ENCODE peak calls at places on chromosomes 5 and 9, in ten cellular contexts. One of them, this sample, is unnamed.

GRCh38 chr5:175517824-175518450 is 39.6 kb downstream of the SFXN1 start:
- DNase-seq in fibroblast of the conjunctiva: no peak
- DNase-seq in HT1080: peak
- DNase-seq in NCI-H1105 treated with DMSO at 0.1 percent for 48 hours: no peak
- DNase-seq in activated T-helper 1 cell treated with Interleukin-2 at 50 U/mL for 16 hours: peak
- DNase-seq in activated T-cell treated with anti-CD3 and anti-CD28 coated beads, Interleukin-2, amount 50 U/mL, for 72 hours: peak
- DNase-seq in foreskin fibroblast: no peak
- DNase-seq in AG09309: peak
- DNase-seq in T-cell: no peak
- DNase-seq in amygdala: no peak
- DNase-seq in this sample: peak

GRCh38 chr5:78560000-78560399 is 88.6 kb downstream of the LHFPL2 start:
- DNase-seq in HT1080: no peak
- DNase-seq in NCI-H1105 treated with DMSO at 0.1 percent for 48 hours: no peak
- DNase-seq in activated T-helper 1 cell treated with Interleukin-2 at 50 U/mL for 16 hours: no peak
- DNase-seq in T-cell: no peak
- DNase-seq in activated T-cell treated with anti-CD3 and anti-CD28 coated beads, Interleukin-2, amount 50 U/mL, for 72 hours: peak
- DNase-seq in foreskin fibroblast: no peak
- DNase-seq in fibroblast of the conjunctiva: no peak
- DNase-seq in amygdala: no peak
- DNase-seq in AG09309: no peak
- DNase-seq in this sample: no peak

GRCh38 chr9:110626109-110626829 is 42.3 kb upstream of the MUSK start:
- DNase-seq in AG09309: peak
- DNase-seq in NCI-H1105 treated with DMSO at 0.1 percent for 48 hours: no peak
- DNase-seq in amygdala: no peak
- DNase-seq in activated T-helper 1 cell treated with Interleukin-2 at 50 U/mL for 16 hours: no peak
- DNase-seq in HT1080: peak
- DNase-seq in foreskin fibroblast: peak
- DNase-seq in activated T-cell treated with anti-CD3 and anti-CD28 coated beads, Interleukin-2, amount 50 U/mL, for 72 hours: peak
- DNase-seq in T-cell: no peak
- DNase-seq in fibroblast of the conjunctiva: peak
- DNase-seq in this sample: peak

GRCh38 chr5:115333164-115333563 is 36.7 kb upstream of the CCDC112 start:
- DNase-seq in activated T-helper 1 cell treated with Interleukin-2 at 50 U/mL for 16 hours: no peak
- DNase-seq in NCI-H1105 treated with DMSO at 0.1 percent for 48 hours: no peak
- DNase-seq in amygdala: no peak
- DNase-seq in AG09309: no peak
- DNase-seq in foreskin fibroblast: peak
- DNase-seq in activated T-cell treated with anti-CD3 and anti-CD28 coated beads, Interleukin-2, amount 50 U/mL, for 72 hours: peak
- DNase-seq in fibroblast of the conjunctiva: no peak
- DNase-seq in T-cell: no peak
- DNase-seq in HT1080: peak
- DNase-seq in this sample: no peak

GRCh38 chr5:150624334-150625163 is 15.9 kb upstream of the SYNPO start:
- DNase-seq in AG09309: no peak
- DNase-seq in amygdala: no peak
- DNase-seq in foreskin fibroblast: peak
- DNase-seq in NCI-H1105 treated with DMSO at 0.1 percent for 48 hours: no peak
- DNase-seq in fibroblast of the conjunctiva: no peak
- DNase-seq in activated T-cell treated with anti-CD3 and anti-CD28 coated beads, Interleukin-2, amount 50 U/mL, for 72 hours: peak
- DNase-seq in HT1080: no peak
- DNase-seq in activated T-helper 1 cell treated with Interleukin-2 at 50 U/mL for 16 hours: peak
- DNase-seq in T-cell: peak
- DNase-seq in this sample: no peak

GRCh38 chr9:133514475-133515239 is 10.1 kb downstream of the MYMK start:
- DNase-seq in T-cell: no peak
- DNase-seq in AG09309: no peak
- DNase-seq in activated T-cell treated with anti-CD3 and anti-CD28 coated beads, Interleukin-2, amount 50 U/mL, for 72 hours: no peak
- DNase-seq in amygdala: peak
- DNase-seq in NCI-H1105 treated with DMSO at 0.1 percent for 48 hours: peak
- DNase-seq in foreskin fibroblast: no peak
- DNase-seq in activated T-helper 1 cell treated with Interleukin-2 at 50 U/mL for 16 hours: no peak
- DNase-seq in HT1080: no peak
- DNase-seq in fibroblast of the conjunctiva: no peak
- DNase-seq in this sample: no peak

GRCh38 chr9:112761912-112762651 is 11.5 kb downstream of the SNX30 start:
- DNase-seq in NCI-H1105 treated with DMSO at 0.1 percent for 48 hours: no peak
- DNase-seq in fibroblast of the conjunctiva: no peak
- DNase-seq in HT1080: no peak
- DNase-seq in foreskin fibroblast: peak
- DNase-seq in AG09309: no peak
- DNase-seq in T-cell: no peak
- DNase-seq in activated T-cell treated with anti-CD3 and anti-CD28 coated beads, Interleukin-2, amount 50 U/mL, for 72 hours: no peak
- DNase-seq in activated T-helper 1 cell treated with Interleukin-2 at 50 U/mL for 16 hours: no peak
- DNase-seq in amygdala: no peak
- DNase-seq in this sample: peak

GRCh38 chr9:129489838-129490582 is 130.9 kb downstream of the C9orf50 start:
- DNase-seq in NCI-H1105 treated with DMSO at 0.1 percent for 48 hours: no peak
- DNase-seq in fibroblast of the conjunctiva: no peak
- DNase-seq in foreskin fibroblast: peak
- DNase-seq in HT1080: no peak
- DNase-seq in AG09309: no peak
- DNase-seq in amygdala: no peak
- DNase-seq in activated T-cell treated with anti-CD3 and anti-CD28 coated beads, Interleukin-2, amount 50 U/mL, for 72 hours: peak
- DNase-seq in T-cell: peak
- DNase-seq in activated T-helper 1 cell treated with Interleukin-2 at 50 U/mL for 16 hours: peak
- DNase-seq in this sample: peak

GRCh38 chr9:133784731-133785561 is 46.8 kb upstream of the SARDH start:
- DNase-seq in NCI-H1105 treated with DMSO at 0.1 percent for 48 hours: no peak
- DNase-seq in activated T-helper 1 cell treated with Interleukin-2 at 50 U/mL for 16 hours: no peak
- DNase-seq in HT1080: no peak
- DNase-seq in T-cell: no peak
- DNase-seq in activated T-cell treated with anti-CD3 and anti-CD28 coated beads, Interleukin-2, amount 50 U/mL, for 72 hours: no peak
- DNase-seq in AG09309: no peak
- DNase-seq in fibroblast of the conjunctiva: no peak
- DNase-seq in amygdala: no peak
- DNase-seq in foreskin fibroblast: no peak
- DNase-seq in this sample: no peak

GRCh38 chr5:143349127-143349526 is 54.4 kb downstream of the NR3C1 start:
- DNase-seq in fibroblast of the conjunctiva: no peak
- DNase-seq in activated T-cell treated with anti-CD3 and anti-CD28 coated beads, Interleukin-2, amount 50 U/mL, for 72 hours: no peak
- DNase-seq in activated T-helper 1 cell treated with Interleukin-2 at 50 U/mL for 16 hours: no peak
- DNase-seq in foreskin fibroblast: peak
- DNase-seq in amygdala: no peak
- DNase-seq in AG09309: no peak
- DNase-seq in T-cell: no peak
- DNase-seq in HT1080: peak
- DNase-seq in NCI-H1105 treated with DMSO at 0.1 percent for 48 hours: no peak
- DNase-seq in this sample: peak

GRCh38 chr5:141641634-141642278 is 5.0 kb downstream of the RELL2 start:
- DNase-seq in foreskin fibroblast: peak
- DNase-seq in HT1080: peak
- DNase-seq in T-cell: no peak
- DNase-seq in amygdala: no peak
- DNase-seq in activated T-helper 1 cell treated with Interleukin-2 at 50 U/mL for 16 hours: no peak
- DNase-seq in fibroblast of the conjunctiva: no peak
- DNase-seq in NCI-H1105 treated with DMSO at 0.1 percent for 48 hours: no peak
- DNase-seq in AG09309: no peak
- DNase-seq in activated T-cell treated with anti-CD3 and anti-CD28 coated beads, Interleukin-2, amount 50 U/mL, for 72 hours: peak
- DNase-seq in this sample: peak

GRCh38 chr5:35133186-35133585 is 85.4 kb upstream of the AGXT2 start:
- DNase-seq in AG09309: no peak
- DNase-seq in foreskin fibroblast: peak
- DNase-seq in T-cell: no peak
- DNase-seq in activated T-helper 1 cell treated with Interleukin-2 at 50 U/mL for 16 hours: no peak
- DNase-seq in HT1080: peak
- DNase-seq in amygdala: no peak
- DNase-seq in NCI-H1105 treated with DMSO at 0.1 percent for 48 hours: no peak
- DNase-seq in fibroblast of the conjunctiva: no peak
- DNase-seq in activated T-cell treated with anti-CD3 and anti-CD28 coated beads, Interleukin-2, amount 50 U/mL, for 72 hours: no peak
- DNase-seq in this sample: peak

GRCh38 chr9:118992813-118993747 is 376.2 kb downstream of the BRINP1 start:
- DNase-seq in activated T-helper 1 cell treated with Interleukin-2 at 50 U/mL for 16 hours: no peak
- DNase-seq in activated T-cell treated with anti-CD3 and anti-CD28 coated beads, Interleukin-2, amount 50 U/mL, for 72 hours: no peak
- DNase-seq in T-cell: no peak
- DNase-seq in AG09309: no peak
- DNase-seq in NCI-H1105 treated with DMSO at 0.1 percent for 48 hours: no peak
- DNase-seq in foreskin fibroblast: peak
- DNase-seq in amygdala: no peak
- DNase-seq in fibroblast of the conjunctiva: no peak
- DNase-seq in HT1080: no peak
- DNase-seq in this sample: peak

GRCh38 chr5:68012429-68012828 is 203.1 kb upstream of the PIK3R1 start:
- DNase-seq in foreskin fibroblast: peak
- DNase-seq in activated T-helper 1 cell treated with Interleukin-2 at 50 U/mL for 16 hours: no peak
- DNase-seq in HT1080: peak
- DNase-seq in NCI-H1105 treated with DMSO at 0.1 percent for 48 hours: no peak
- DNase-seq in amygdala: no peak
- DNase-seq in fibroblast of the conjunctiva: no peak
- DNase-seq in T-cell: no peak
- DNase-seq in AG09309: no peak
- DNase-seq in activated T-cell treated with anti-CD3 and anti-CD28 coated beads, Interleukin-2, amount 50 U/mL, for 72 hours: no peak
- DNase-seq in this sample: peak

GRCh38 chr5:32506251-32506661 is 61.7 kb upstream of the ZFR start:
- DNase-seq in amygdala: no peak
- DNase-seq in fibroblast of the conjunctiva: no peak
- DNase-seq in activated T-cell treated with anti-CD3 and anti-CD28 coated beads, Interleukin-2, amount 50 U/mL, for 72 hours: no peak
- DNase-seq in NCI-H1105 treated with DMSO at 0.1 percent for 48 hours: no peak
- DNase-seq in activated T-helper 1 cell treated with Interleukin-2 at 50 U/mL for 16 hours: no peak
- DNase-seq in T-cell: no peak
- DNase-seq in foreskin fibroblast: peak
- DNase-seq in HT1080: no peak
- DNase-seq in AG09309: no peak
- DNase-seq in this sample: peak

GRCh38 chr9:92432350-92432749 is 8.1 kb upstream of the OMD start:
- DNase-seq in NCI-H1105 treated with DMSO at 0.1 percent for 48 hours: no peak
- DNase-seq in AG09309: no peak
- DNase-seq in T-cell: no peak
- DNase-seq in activated T-cell treated with anti-CD3 and anti-CD28 coated beads, Interleukin-2, amount 50 U/mL, for 72 hours: no peak
- DNase-seq in fibroblast of the conjunctiva: peak
- DNase-seq in HT1080: no peak
- DNase-seq in amygdala: no peak
- DNase-seq in foreskin fibroblast: peak
- DNase-seq in activated T-helper 1 cell treated with Interleukin-2 at 50 U/mL for 16 hours: no peak
- DNase-seq in this sample: no peak

GRCh38 chr9:131037336-131038255 is 28.6 kb downstream of the LAMC3 start:
- DNase-seq in HT1080: no peak
- DNase-seq in T-cell: no peak
- DNase-seq in activated T-helper 1 cell treated with Interleukin-2 at 50 U/mL for 16 hours: no peak
- DNase-seq in fibroblast of the conjunctiva: no peak
- DNase-seq in NCI-H1105 treated with DMSO at 0.1 percent for 48 hours: no peak
- DNase-seq in amygdala: no peak
- DNase-seq in foreskin fibroblast: peak
- DNase-seq in AG09309: no peak
- DNase-seq in activated T-cell treated with anti-CD3 and anti-CD28 coated beads, Interleukin-2, amount 50 U/mL, for 72 hours: no peak
- DNase-seq in this sample: no peak